ENCODE peak calls at places on chromosome 14, in ten cellular contexts. K is GM12891, U is prostate gland, H is spleen, E is stomach, Y is HCT116, B is heart left ventricle, T is IMR-90, A is GM12878, P is GM12892. F is an unnamed sample.

GRCh38 chr14:70655110-70655826 is 13.6 kb downstream of the TTC9 start:
- DNase-seq in K (peak; percentile 39), U (no peak), H (peak; percentile 92), E (peak; percentile 34), Y (no peak), B (no peak), T (no peak), A (peak; percentile 88), P (peak; percentile 50), F (no peak)

GRCh38 chr14:68809524-68809923 is 16.7 kb upstream of the ZFP36L1 start:
- DNase-seq in K (no peak), U (no peak), H (peak; percentile 47), E (no peak), Y (no peak), B (peak; percentile 8), T (no peak), A (no peak), P (no peak), F (no peak)

GRCh38 chr14:69423279-69423678 is 24.8 kb downstream of the SLC39A9 start:
- DNase-seq in K (no peak), U (no peak), H (no peak), E (no peak), Y (no peak), B (no peak), T (peak; percentile 43), A (no peak), P (no peak), F (no peak)

GRCh38 chr14:75003250-75004027 is 718 bp downstream of the EIF2B2 start:
- DNase-seq in K (no peak), U (no peak), H (no peak), E (no peak), Y (no peak), B (no peak), T (no peak), A (no peak), P (no peak), F (no peak)

GRCh38 chr14:49880267-49881064 is 12.4 kb upstream of the ARF6 start:
- DNase-seq in K (no peak), U (no peak), H (peak; percentile 75), E (no peak), Y (no peak), B (no peak), T (no peak), A (no peak), P (no peak), F (no peak)

GRCh38 chr14:56325251-56325839 is 207.1 kb downstream of the PELI2 start:
- DNase-seq in K (no peak), U (no peak), H (no peak), E (no peak), Y (no peak), B (no peak), T (peak; percentile 55), A (no peak), P (no peak), F (no peak)

GRCh38 chr14:61566537-61567225 is 128.6 kb upstream of the HIF1A start:
- DNase-seq in K (no peak), U (no peak), H (no peak), E (no peak), Y (no peak), B (no peak), T (peak; percentile 76), A (no peak), P (no peak), F (peak; percentile 72)

GRCh38 chr14:56189306-56189705 is 71.1 kb downstream of the PELI2 start:
- DNase-seq in K (no peak), U (no peak), H (no peak), E (no peak), Y (no peak), B (no peak), T (peak; percentile 91), A (no peak), P (no peak), F (no peak)

DNA sequence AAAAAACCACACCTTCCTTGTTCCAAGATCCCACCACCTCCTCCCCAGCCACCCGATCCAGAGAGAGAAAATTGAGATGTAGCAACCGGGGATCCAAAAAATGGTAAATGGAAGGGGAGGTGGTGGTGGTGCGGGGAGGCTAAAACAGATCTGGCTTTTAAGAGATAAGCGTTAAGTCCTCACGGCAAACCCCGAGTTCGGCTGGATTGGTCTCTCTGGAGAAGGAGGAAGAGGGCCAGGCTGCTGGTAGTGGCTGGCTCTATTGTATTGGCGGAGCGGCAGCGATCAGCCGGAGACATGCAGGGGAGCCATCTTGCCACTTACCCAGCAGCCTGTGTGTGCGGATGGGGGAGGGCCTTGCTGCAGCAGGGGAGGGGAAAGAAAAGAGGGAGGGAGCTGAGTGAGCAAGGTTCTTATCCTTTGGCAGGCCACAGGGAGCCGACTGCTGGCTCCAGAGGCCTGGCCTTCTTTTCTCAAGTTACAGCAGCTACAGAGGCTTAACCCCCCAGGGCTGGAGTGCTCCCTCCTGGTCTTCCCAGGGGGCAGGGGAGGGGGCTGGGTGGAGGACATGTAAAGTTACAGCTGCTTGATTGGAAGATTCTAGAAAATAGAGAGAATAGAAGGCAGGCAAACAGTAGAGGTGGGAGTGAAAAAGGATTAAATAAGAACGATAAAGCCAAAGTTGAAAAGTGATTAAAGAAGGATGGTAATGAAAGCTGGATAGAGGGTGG is 14.1 kb upstream of the CDH24 start:
- DNase-seq in K (peak; percentile 73), U (peak; percentile 82), H (peak; percentile 92), E (peak; percentile 82), Y (no peak), B (peak; percentile 91), T (peak; percentile 94), A (peak; percentile 45), P (peak; percentile 86), F (peak; percentile 67)
- TF ChIP-seq POLR2A in K (peak; percentile 86), U (peak; percentile 51), H (no peak), E (no peak), Y (peak; percentile 88), B (peak; percentile 45), T (peak; percentile 56), A (peak; percentile 88), P (peak; percentile 92), F (peak; percentile 71)

DNA sequence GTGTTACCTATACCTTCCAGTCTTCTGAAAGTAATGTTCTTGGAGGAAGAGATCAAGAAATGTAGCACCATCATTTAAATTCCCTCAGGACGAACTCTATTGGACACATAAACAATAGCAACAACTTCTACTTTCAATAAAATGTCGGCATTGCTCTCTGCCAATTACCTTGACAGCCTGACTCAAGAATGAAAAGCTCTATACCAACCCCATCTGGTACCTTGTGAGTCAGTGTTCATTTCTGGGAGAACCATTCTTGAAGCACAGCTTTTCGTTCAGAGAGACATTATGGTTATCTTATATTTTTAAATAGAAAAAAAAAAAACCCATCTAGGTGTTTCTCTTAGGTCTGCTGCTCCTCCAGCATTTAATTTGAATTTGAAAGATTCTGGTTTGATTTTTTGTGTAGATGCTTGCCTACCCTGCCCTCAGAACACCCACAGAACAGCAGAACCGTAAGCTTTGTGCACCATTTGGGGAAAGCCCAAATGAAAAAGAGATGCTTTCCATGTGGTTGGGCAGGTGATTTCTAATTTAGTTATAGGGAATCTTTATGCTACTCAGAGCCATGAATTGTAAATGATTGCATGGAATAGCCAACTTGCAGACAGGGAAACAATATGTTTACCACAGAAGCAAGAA is 156.0 kb downstream of the SAMD4A start:
- DNase-seq in K (peak; percentile 16), U (no peak), H (no peak), E (no peak), Y (no peak), B (no peak), T (peak; percentile 36), A (no peak), P (no peak), F (no peak)
- TF ChIP-seq POLR2A in K (no peak), U (no peak), H (no peak), E (no peak), Y (no peak), B (no peak), T (no peak), A (no peak), P (no peak), F (no peak)

GRCh38 chr14:37172024-37172869 is at the start of gene SLC25A21:
- DNase-seq in K (no peak), U (peak; percentile 72), H (peak; percentile 77), E (peak; percentile 77), Y (peak; percentile 71), B (peak; percentile 78), T (peak; percentile 82), A (no peak), P (no peak), F (no peak)
- TF ChIP-seq POLR2A in K (no peak), U (peak; percentile 47), H (no peak), E (no peak), Y (peak; percentile 84), B (no peak), T (peak; percentile 76), A (no peak), P (no peak), F (no peak)

DNA sequence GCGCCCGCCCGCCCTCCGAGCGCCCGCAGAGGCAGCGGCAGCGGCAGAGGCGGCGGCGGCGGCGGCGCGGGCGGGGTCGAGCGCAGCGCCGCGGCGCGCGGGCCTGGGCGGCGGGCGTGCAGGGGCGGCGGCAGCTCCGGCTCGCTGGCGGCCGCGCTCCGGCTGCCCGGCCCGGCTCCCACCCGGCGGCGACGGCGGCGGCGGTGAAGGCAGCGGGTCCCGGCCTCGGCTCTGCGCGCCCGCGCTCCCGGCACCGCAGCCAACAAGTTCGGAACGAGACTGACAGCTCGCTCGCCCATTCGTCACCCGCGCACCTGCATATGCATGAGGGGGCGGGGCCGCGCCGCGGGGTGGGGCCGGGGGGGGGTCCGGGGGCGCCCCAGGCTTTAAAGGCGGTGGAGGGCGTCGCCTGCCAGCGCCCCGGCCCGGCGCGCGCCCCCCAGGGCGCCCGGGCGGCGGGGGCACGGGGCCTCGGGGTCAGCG is at the start of gene JAG2:
- DNase-seq in K (peak; percentile 66), U (peak; percentile 61), H (no peak), E (peak; percentile 67), Y (no peak), B (peak; percentile 72), T (no peak), A (no peak), P (no peak), F (peak; percentile 72)
- TF ChIP-seq POLR2A in K (no peak), U (peak; percentile 14), H (no peak), E (no peak), Y (no peak), B (no peak), T (no peak), A (no peak), P (no peak), F (peak; percentile 35)